ENCODE peak calls at places on chromosomes 5 and 9, in five cellular contexts. A, F, T, O and Q are unnamed samples.

GRCh38 chr9:105233836-105234235 is 10.6 kb upstream of the SLC44A1 start:
- DNase-seq in A (peak; percentile 81), O (no peak), F (peak; percentile 51), T (no peak), Q (peak; percentile 72)

GRCh38 chr5:90747175-90747574 is 188.6 kb downstream of the ADGRV1 start:
- DNase-seq in O (no peak), T (no peak), F (peak; percentile 8), A (peak; percentile 68), Q (no peak)

GRCh38 chr5:81779125-81779934 is 28.4 kb upstream of the SSBP2 start:
- DNase-seq in A (peak; percentile 53), F (peak; percentile 22), T (peak; percentile 82), O (peak; percentile 91), Q (peak; percentile 65)

GRCh38 chr9:79012561-79012960 is 559.2 kb upstream of the TLE4 start:
- DNase-seq in T (no peak), A (peak; percentile 78), O (no peak), F (peak; percentile 48), Q (no peak)

GRCh38 chr9:86034863-86035734 is 64.3 kb downstream of the GOLM1 start:
- DNase-seq in O (no peak), T (no peak), A (peak; percentile 66), F (peak; percentile 34), Q (peak; percentile 27)

GRCh38 chr9:7237473-7238243 is 479.9 kb downstream of the KDM4C start:
- DNase-seq in F (peak; percentile 32), T (no peak), O (no peak), A (peak; percentile 76), Q (peak; percentile 69)

GRCh38 chr5:113359419-113359818 is 75.4 kb downstream of the TSSK1B start:
- DNase-seq in A (peak; percentile 66), F (no peak), O (no peak), T (no peak), Q (peak; percentile 86)

GRCh38 chr5:175658299-175659145 is 651 bp downstream of the HRH2 start:
- DNase-seq in A (no peak), T (peak; percentile 35), O (peak; percentile 87), F (no peak), Q (no peak)

GRCh38 chr5:151673421-151673820 is 13.3 kb downstream of the SPARC start:
- DNase-seq in T (no peak), O (no peak), F (no peak), A (no peak), Q (no peak)

GRCh38 chr5:37709020-37709419 is 130.8 kb downstream of the GDNF start:
- DNase-seq in T (no peak), O (no peak), A (no peak), F (no peak), Q (no peak)

GRCh38 chr9:129569506-129570449 is 51.1 kb downstream of the C9orf50 start:
- DNase-seq in O (no peak), A (peak; percentile 51), T (no peak), F (no peak), Q (no peak)

GRCh38 chr9:109542922-109543321 is 44.8 kb upstream of the PTPN3 start:
- DNase-seq in T (no peak), O (no peak), F (no peak), A (no peak), Q (no peak)

GRCh38 chr5:150554857-150555256 is 46.9 kb downstream of the NDST1 start:
- DNase-seq in O (no peak), F (no peak), T (no peak), A (no peak), Q (no peak)

GRCh38 chr9:117134826-117135411 is 279.9 kb downstream of the ASTN2 start:
- DNase-seq in A (no peak), T (no peak), O (no peak), F (no peak), Q (no peak)

GRCh38 chr9:79447760-79448159 is 124.0 kb upstream of the TLE4 start:
- DNase-seq in O (no peak), T (no peak), F (no peak), A (no peak), Q (no peak)

GRCh38 chr5:174246743-174247142 is 201.2 kb downstream of the NSG2 start:
- DNase-seq in F (no peak), O (no peak), T (no peak), A (no peak), Q (no peak)

GRCh38 chr5:172164773-172165212 is 23.2 kb downstream of the STK10 start:
- DNase-seq in F (no peak), T (no peak), O (no peak), A (peak; percentile 70), Q (peak; percentile 37)

GRCh38 chr9:82447343-82447742 is 458.8 kb downstream of the SPATA31D1 start:
- DNase-seq in F (no peak), A (no peak), T (no peak), O (no peak), Q (no peak)

GRCh38 chr5:9173281-9174048 is 372.4 kb downstream of the SEMA5A start:
- DNase-seq in A (peak; percentile 40), F (no peak), O (no peak), T (no peak), Q (peak; percentile 78)

GRCh38 chr5:176441921-176442323 is 6.3 kb upstream of the FAF2 start:
- DNase-seq in T (no peak), O (no peak), A (peak; percentile 34), F (no peak), Q (peak; percentile 41)

GRCh38 chr5:151684690-151685361 is 1.9 kb downstream of the SPARC start:
- DNase-seq in A (peak; percentile 96), O (no peak), F (peak; percentile 90), T (peak; percentile 69), Q (peak; percentile 98)

GRCh38 chr9:134621558-134622110 is 20.0 kb upstream of the COL5A1 start:
- DNase-seq in A (no peak), T (no peak), O (peak; percentile 52), F (no peak), Q (no peak)

GRCh38 chr5:136446565-136446964 is 81.2 kb upstream of the TRPC7 start:
- DNase-seq in T (no peak), O (no peak), F (no peak), A (no peak), Q (no peak)

GRCh38 chr5:136162001-136162400 is 29.4 kb downstream of the SMAD5 start:
- DNase-seq in T (no peak), O (no peak), F (no peak), A (no peak), Q (no peak)

GRCh38 chr9:133250741-133251170 is 24.2 kb downstream of the ABO start:
- DNase-seq in F (no peak), O (no peak), A (no peak), T (no peak), Q (no peak)

GRCh38 chr9:129761901-129762359 is 9.1 kb upstream of the PTGES start:
- DNase-seq in T (no peak), O (no peak), F (no peak), A (peak; percentile 48), Q (peak; percentile 90)

GRCh38 chr5:141941307-141941706 is 16.7 kb downstream of the PCDH12 start:
- DNase-seq in O (no peak), A (peak; percentile 30), F (peak; percentile 23), T (peak; percentile 29), Q (peak; percentile 30)

GRCh38 chr9:111853450-111853827 is 43.2 kb upstream of the UGCG start:
- DNase-seq in T (no peak), O (no peak), A (peak; percentile 13), F (no peak), Q (no peak)

GRCh38 chr5:126988021-126988569 is 42.3 kb downstream of the MARCHF3 start:
- DNase-seq in T (no peak), F (no peak), O (no peak), A (no peak), Q (no peak)

GRCh38 chr9:79976501-79977444 is 405.0 kb downstream of the TLE4 start:
- DNase-seq in O (no peak), A (no peak), T (no peak), F (no peak), Q (no peak)

DNA sequence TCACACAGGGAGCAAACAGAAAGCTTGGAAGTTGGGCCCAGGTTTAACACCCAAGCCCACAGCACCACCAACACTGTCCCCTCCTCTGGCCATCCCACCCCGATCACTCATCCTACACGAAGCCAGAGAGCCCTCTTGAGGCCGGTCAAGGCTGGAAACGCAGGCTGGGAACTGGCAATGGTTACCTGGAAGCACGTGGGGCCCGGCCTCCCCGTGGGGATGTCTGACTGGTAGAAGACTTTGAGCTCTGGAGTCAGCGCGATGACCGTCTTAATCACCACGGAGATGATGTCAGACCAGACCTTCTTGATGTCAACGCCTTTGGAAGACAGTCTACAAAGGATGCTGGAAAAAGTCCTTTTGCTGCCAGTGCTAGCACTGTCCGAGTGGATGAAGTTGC is 104.1 kb downstream of the TTLL11 start:
- DNase-seq in A (no peak), T (no peak), F (no peak), O (no peak), Q (no peak)
- TF ChIP-seq CTCF in A (no peak), T (no peak), F (peak; percentile 63), O (no peak), Q (peak; percentile 11)

GRCh38 chr5:180315762-180316212 is 23.9 kb upstream of the MAPK9 start:
- DNase-seq in F (peak; percentile 15), T (peak; percentile 55), O (peak; percentile 93), A (peak; percentile 25), Q (peak; percentile 63)

GRCh38 chr5:180313677-180314076 is 21.8 kb upstream of the MAPK9 start:
- DNase-seq in T (no peak), O (no peak), F (no peak), A (no peak), Q (no peak)

GRCh38 chr5:180314106-180314505 is 22.2 kb upstream of the MAPK9 start:
- DNase-seq in A (no peak), O (no peak), T (no peak), F (no peak), Q (no peak)

GRCh38 chr5:180318456-180319089 is 26.7 kb upstream of the MAPK9 start:
- DNase-seq in O (no peak), T (no peak), F (no peak), A (no peak), Q (no peak)

GRCh38 chr5:180316586-180316985 is 24.7 kb upstream of the MAPK9 start:
- DNase-seq in O (no peak), F (no peak), T (no peak), A (no peak), Q (no peak)
- H3K4me3 ChIP-seq in O (no peak overlapping the region), F (no peak overlapping the region), T (no peak overlapping the region), A (no peak overlapping the region), Q (no peak overlapping the region)

GRCh38 chr5:44830951-44831350 is 22.2 kb downstream of the MRPS30 start:
- DNase-seq in T (no peak), A (no peak), F (no peak), O (no peak), Q (no peak)

GRCh38 chr5:44828719-44829118 is 20.0 kb downstream of the MRPS30 start:
- DNase-seq in T (no peak), F (no peak), A (no peak), O (no peak), Q (no peak)

GRCh38 chr5:44833249-44833648 is 24.5 kb downstream of the MRPS30 start:
- DNase-seq in A (no peak), T (no peak), O (no peak), F (no peak), Q (no peak)

DNA sequence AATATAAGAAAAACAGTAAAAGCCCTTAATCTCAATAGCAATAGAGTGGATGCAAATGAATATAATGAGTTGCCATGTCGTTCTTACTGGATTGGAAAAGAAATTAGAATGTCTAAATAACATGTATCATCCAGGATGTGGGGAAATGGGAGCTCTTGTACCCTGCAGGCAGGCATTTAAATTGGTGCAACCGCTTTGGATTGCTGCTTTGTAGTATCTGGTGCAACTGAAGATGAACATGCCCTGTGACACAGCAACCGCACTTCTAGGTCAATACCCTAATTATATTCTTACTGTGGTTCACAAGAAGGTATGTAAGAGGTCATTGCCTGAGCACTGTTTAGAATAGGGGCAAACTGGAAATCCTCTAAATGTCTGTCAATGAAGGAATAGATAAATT is 18.9 kb downstream of the MRPS30 start:
- DNase-seq in F (no peak), O (no peak), T (no peak), A (no peak), Q (no peak)
- TF ChIP-seq CTCF in F (no peak), O (no peak), T (no peak), A (no peak), Q (no peak)

GRCh38 chr5:42982107-42982622 is 58.0 kb downstream of the ANXA2R start:
- DNase-seq in A (peak; percentile 37), O (no peak), F (no peak), T (no peak), Q (no peak)
- H3K4me3 ChIP-seq in A (no peak overlapping the region), O (no peak overlapping the region), F (no peak overlapping the region), T (no peak overlapping the region), Q (no peak overlapping the region)